ENCODE peak calls at places on chromosome 16, in seven cellular contexts. Y is erythroblast, S is AG09319, I is naive B cell, T is HCEC 1CT, P is AG04450, H is fibroblast of the conjunctiva. R is an unnamed sample.

GRCh38 chr16:7744546-7745294 is 412.1 kb downstream of the RBFOX1 start:
- DNase-seq in T (no peak), I (no peak), Y (no peak), P (no peak), S (no peak), H (no peak), R (no peak)

GRCh38 chr16:83895942-83896341 is 3.0 kb upstream of the MLYCD start:
- DNase-seq in I (no peak), P (no peak), T (no peak), Y (no peak), S (no peak), H (no peak), R (no peak)

GRCh38 chr16:81673432-81673831 is 105.7 kb upstream of the PLCG2 start:
- DNase-seq in H (no peak), Y (no peak), S (no peak), P (no peak), I (no peak), T (no peak), R (no peak)

GRCh38 chr16:57551057-57551456 is 8.6 kb downstream of the ADGRG5 start:
- DNase-seq in T (no peak), Y (no peak), I (no peak), H (no peak), S (no peak), P (no peak), R (no peak)

GRCh38 chr16:51150159-51150893 is 744 bp downstream of the SALL1 start:
- DNase-seq in P (no peak), S (no peak), H (no peak), T (no peak), Y (no peak), I (no peak), R (peak)

GRCh38 chr16:674968-675883 is at the start of gene RHBDL1:
- DNase-seq in Y (peak), T (no peak), S (no peak), H (no peak), I (no peak), P (no peak), R (peak)

GRCh38 chr16:56547120-56547948 is 17.5 kb upstream of the MT4 start:
- DNase-seq in Y (no peak), I (no peak), S (no peak), P (peak), H (peak), T (peak), R (peak)

GRCh38 chr16:8376430-8376829 is 213.9 kb downstream of the TMEM114 start:
- DNase-seq in P (no peak), H (no peak), Y (no peak), I (no peak), S (no peak), T (no peak), R (no peak)

GRCh38 chr16:1150511-1150982 is 2.4 kb upstream of the CACNA1H start:
- DNase-seq in T (no peak), I (no peak), H (no peak), S (no peak), Y (peak), P (no peak), R (peak)

GRCh38 chr16:67227567-67227921 is 614 bp downstream of the TMEM208 start:
- DNase-seq in H (no peak), T (no peak), Y (no peak), P (no peak), I (no peak), S (no peak), R (no peak)

GRCh38 chr16:31476305-31477219 is 4.6 kb downstream of the TGFB1I1 start:
- DNase-seq in H (no peak), S (no peak), T (no peak), Y (peak), P (no peak), I (peak), R (no peak)

GRCh38 chr16:12682441-12682840 is 121.2 kb downstream of the CPPED1 start:
- DNase-seq in P (no peak), H (no peak), I (no peak), S (no peak), Y (peak), T (no peak), R (no peak)

GRCh38 chr16:4273858-4274291 is 1.1 kb upstream of the TFAP4 start:
- DNase-seq in Y (peak), H (no peak), P (no peak), S (no peak), I (no peak), T (peak), R (peak)

GRCh38 chr16:88527186-88527936 is 42.8 kb upstream of the ZC3H18 start:
- DNase-seq in Y (peak), P (peak), S (no peak), T (peak), H (peak), I (peak), R (peak)

GRCh38 chr16:80233097-80233835 is 307.5 kb upstream of the DYNLRB2 start:
- DNase-seq in T (no peak), I (no peak), H (no peak), P (no peak), S (no peak), Y (no peak), R (no peak)

GRCh38 chr16:13269905-13270528 is 368.6 kb downstream of the SHISA9 start:
- DNase-seq in I (no peak), H (no peak), Y (no peak), P (no peak), S (no peak), T (no peak), R (no peak)

GRCh38 chr16:1420111-1420539 is 422 bp downstream of the UQCC4 start:
- DNase-seq in P (no peak), I (no peak), S (no peak), H (no peak), T (no peak), Y (peak), R (no peak)

GRCh38 chr16:24692854-24693253 is 36.6 kb upstream of the TNRC6A start:
- DNase-seq in T (no peak), P (no peak), I (no peak), Y (no peak), S (no peak), H (no peak), R (no peak)

GRCh38 chr16:19583665-19584300 is 28.3 kb downstream of the VPS35L start:
- DNase-seq in T (peak), Y (peak), P (peak), H (peak), I (peak), S (no peak), R (peak)

GRCh38 chr16:69660166-69660565 is 66.2 kb downstream of the NQO1 start:
- DNase-seq in H (no peak), Y (no peak), S (no peak), I (no peak), P (no peak), T (no peak), R (no peak)

GRCh38 chr16:70364399-70364798 is 17.7 kb downstream of the DDX19A start:
- DNase-seq in I (no peak), P (no peak), H (no peak), T (no peak), S (no peak), Y (no peak), R (no peak)

GRCh38 chr16:66446737-66447136 is 19.6 kb downstream of the BEAN1 start:
- DNase-seq in I (no peak), H (no peak), S (no peak), Y (no peak), T (no peak), P (no peak), R (no peak)

GRCh38 chr16:12411521-12411920 is 392.2 kb downstream of the CPPED1 start:
- DNase-seq in S (no peak), P (no peak), T (no peak), H (no peak), Y (no peak), I (no peak), R (no peak)

GRCh38 chr16:4071686-4072561 is 44.3 kb downstream of the ADCY9 start:
- DNase-seq in S (no peak), Y (no peak), T (no peak), H (no peak), I (no peak), P (no peak), R (no peak)

GRCh38 chr16:66569827-66570405 is 3.7 kb downstream of the CMTM1 start:
- DNase-seq in T (peak), Y (peak), S (no peak), I (no peak), H (peak), P (no peak), R (peak)

GRCh38 chr16:72244853-72245252 is 72.9 kb upstream of the PMFBP1 start:
- DNase-seq in P (no peak), T (peak), H (no peak), Y (no peak), I (no peak), S (no peak), R (no peak)

GRCh38 chr16:70752381-70752780 is 48.6 kb downstream of the VAC14 start:
- DNase-seq in I (no peak), T (no peak), Y (no peak), P (no peak), S (no peak), H (no peak), R (no peak)

GRCh38 chr16:22369221-22369811 is 5.1 kb downstream of the CDR2 start:
- DNase-seq in I (no peak), P (peak), T (peak), H (no peak), S (no peak), Y (peak), R (peak)

GRCh38 chr16:3065069-3065741 is at the start of gene IL32:
- DNase-seq in T (peak), P (peak), H (no peak), Y (no peak), I (no peak), S (peak), R (peak)

GRCh38 chr16:27685802-27686201 is 135.9 kb downstream of the KATNIP start:
- DNase-seq in Y (no peak), P (peak), T (peak), H (peak), I (no peak), S (peak), R (peak)

GRCh38 chr16:4390266-4391260 is 18.9 kb downstream of the VASN start:
- DNase-seq in Y (no peak), S (no peak), I (no peak), H (no peak), P (no peak), T (no peak), R (no peak)

GRCh38 chr16:66036775-66037715 is 329.4 kb upstream of the CDH5 start:
- DNase-seq in I (no peak), S (peak), T (no peak), P (no peak), Y (no peak), H (peak), R (peak)